ENCODE peak calls at places on chromosomes 6 and 20, in nine cellular contexts. D is spleen; C is SK-N-SH; T is WERI-Rb-1; J is breast epithelium; E is K562; F is CD8-positive, alpha-beta T cell; Y is heart right ventricle; I is MM.1S. P is an unnamed sample. For H3K36me3 and H3K27me3, the result is how much of the 10 kb centered on the place peaks cover.

GRCh38 chr6:42451595-42452170 is at the start of gene TRERF1:
- DNase-seq in I (peak), Y (peak), C (peak), T (peak), J (no peak), F (peak), E (peak), D (peak), P (peak)

GRCh38 chr20:5658897-5659296 is 91.3 kb upstream of the SHLD1 start:
- DNase-seq in E (peak), D (peak), T (no peak), F (no peak), J (peak), Y (peak), I (no peak), C (no peak), P (peak)

GRCh38 chr6:41036601-41037000 is 2.4 kb downstream of the UNC5CL start:
- DNase-seq in J (no peak), Y (no peak), T (no peak), F (no peak), E (no peak), D (no peak), I (no peak), C (no peak), P (no peak)

GRCh38 chr6:7140631-7141366 is 33.0 kb downstream of the RREB1 start:
- DNase-seq in T (peak), J (peak), D (peak), I (peak), Y (peak), F (peak), C (peak), E (peak), P (peak)

GRCh38 chr6:43846556-43846955 is 76.5 kb downstream of the VEGFA start:
- DNase-seq in I (no peak), E (no peak), J (no peak), C (no peak), T (no peak), D (no peak), F (no peak), Y (no peak), P (no peak)

GRCh38 chr6:15775741-15776140 is 112.9 kb upstream of the DTNBP1 start:
- DNase-seq in J (no peak), C (no peak), I (no peak), D (no peak), E (no peak), F (no peak), Y (no peak), T (no peak), P (no peak)

GRCh38 chr6:5562277-5562676 is 301.0 kb downstream of the FARS2 start:
- DNase-seq in C (no peak), Y (no peak), T (no peak), J (no peak), F (no peak), E (no peak), D (no peak), I (no peak), P (no peak)

GRCh38 chr20:64077876-64078551 is 1.3 kb downstream of the RGS19 start:
- DNase-seq in Y (no peak), I (peak), D (peak), F (no peak), E (no peak), T (no peak), C (no peak), J (no peak), P (peak)

GRCh38 chr20:3680701-3681351 is 984 bp downstream of the ADAM33 start:
- DNase-seq in C (no peak), D (no peak), T (no peak), Y (no peak), J (no peak), E (no peak), I (no peak), F (no peak), P (no peak)

GRCh38 chr6:131747821-131748353 is 37.1 kb upstream of the CTAGE9 start:
- DNase-seq in C (no peak), T (no peak), E (no peak), F (no peak), J (no peak), I (no peak), D (no peak), Y (no peak), P (no peak)

GRCh38 chr6:162750776-162751175 is 23.0 kb downstream of the PACRG start:
- DNase-seq in Y (no peak), E (no peak), D (no peak), J (no peak), C (no peak), I (no peak), T (no peak), F (no peak), P (no peak)

GRCh38 chr20:10673176-10673830 is 496 bp downstream of the JAG1 start:
- DNase-seq in I (peak), Y (no peak), T (peak), F (no peak), D (peak), C (peak), E (peak), J (no peak), P (peak)

GRCh38 chr6:170464080-170464479 is 89.0 kb downstream of the PSMB1 start:
- DNase-seq in E (no peak), F (no peak), C (no peak), I (no peak), T (no peak), D (peak), J (no peak), Y (no peak), P (no peak)

GRCh38 chr6:6682225-6682624 is 93.7 kb downstream of the LY86 start:
- DNase-seq in I (no peak), D (no peak), Y (no peak), J (no peak), F (no peak), T (no peak), C (no peak), E (no peak), P (no peak)

GRCh38 chr20:15942130-15942529 is 631.1 kb downstream of the KIF16B start:
- DNase-seq in T (no peak), F (no peak), D (no peak), Y (no peak), C (no peak), E (no peak), I (no peak), J (no peak), P (no peak)

GRCh38 chr6:31693535-31693934 is 9.6 kb downstream of the ABHD16A start:
- DNase-seq in I (no peak), F (no peak), J (no peak), C (no peak), E (no peak), T (no peak), Y (no peak), D (no peak), P (no peak)

GRCh38 chr6:12105271-12105670 is 93.2 kb downstream of the HIVEP1 start:
- DNase-seq in Y (no peak), I (no peak), D (no peak), F (no peak), E (no peak), T (no peak), C (no peak), J (no peak), P (no peak)

GRCh38 chr6:139099984-139100383 is 34.9 kb upstream of the HECA start:
- DNase-seq in F (no peak), I (no peak), J (no peak), Y (no peak), C (no peak), D (no peak), T (no peak), E (no peak), P (peak)

GRCh38 chr6:36351152-36351571 is 14.5 kb upstream of the BNIP5 start:
- DNase-seq in Y (no peak), T (no peak), D (no peak), E (peak), F (no peak), I (no peak), C (no peak), J (no peak), P (no peak)

GRCh38 chr6:138965291-138965874 is 22.7 kb downstream of the REPS1 start:
- DNase-seq in I (no peak), C (no peak), T (no peak), Y (no peak), D (no peak), J (no peak), E (no peak), F (no peak), P (no peak)

GRCh38 chr6:85675030-85675819 is 32.5 kb upstream of the SYNCRIP start:
- DNase-seq in D (no peak), Y (no peak), E (peak), F (no peak), J (no peak), C (no peak), T (peak), I (no peak), P (no peak)

GRCh38 chr20:32438331-32438858 is 80.3 kb downstream of the ASXL1 start:
- DNase-seq in I (no peak), E (no peak), F (no peak), J (peak), T (no peak), C (no peak), D (no peak), Y (no peak), P (no peak)

GRCh38 chr6:2839195-2839981 is 2.3 kb downstream of the SERPINB1 start:
- DNase-seq in D (no peak), J (no peak), C (no peak), T (no peak), F (no peak), E (no peak), Y (no peak), I (no peak), P (no peak)

GRCh38 chr6:150747155-150747554 is 118.3 kb upstream of the MTHFD1L start:
- DNase-seq in T (no peak), J (no peak), Y (no peak), E (no peak), D (no peak), F (no peak), C (no peak), I (no peak), P (no peak)

GRCh38 chr6:118382126-118382525 is 166.0 kb upstream of the PLN start:
- DNase-seq in C (no peak), J (no peak), D (no peak), F (no peak), T (no peak), Y (no peak), E (no peak), I (no peak), P (no peak)

GRCh38 chr20:15342987-15343639 is 1005.7 kb upstream of the FLRT3 start:
- DNase-seq in D (no peak), Y (no peak), J (no peak), I (no peak), F (no peak), T (no peak), C (no peak), E (no peak), P (no peak)

GRCh38 chr6:83592770-83593394 is 80.5 kb downstream of the PRSS35 start:
- DNase-seq in T (peak), F (no peak), D (no peak), Y (no peak), I (peak), C (peak), E (peak), J (no peak), P (no peak)

GRCh38 chr20:41095110-41095969 is 42.0 kb upstream of the PLCG1 start:
- DNase-seq in Y (peak), T (peak), E (peak), F (peak), D (peak), J (no peak), C (peak), I (peak), P (no peak)
- H3K36me3 ChIP-seq in Y (half or more), T (half or more), E (half or more), F (under half), D (half or more), J (under half), C (half or more), I (under half), P (under half)

GRCh38 chr6:28213213-28213523 is 11.9 kb upstream of the ZSCAN9 start:
- DNase-seq in Y (no peak), E (no peak), J (no peak), C (no peak), D (no peak), T (no peak), F (no peak), I (no peak), P (no peak)

GRCh38 chr6:28211840-28212509 is 13.1 kb upstream of the ZSCAN9 start:
- DNase-seq in C (no peak), E (peak), F (no peak), J (no peak), D (no peak), T (no peak), I (no peak), Y (no peak), P (peak)

GRCh38 chr6:28209753-28210535 is 15.1 kb upstream of the ZSCAN9 start:
- DNase-seq in C (no peak), T (peak), F (no peak), Y (no peak), D (no peak), I (no peak), J (no peak), E (no peak), P (no peak)

GRCh38 chr6:28215425-28215824 is 9.7 kb upstream of the ZSCAN9 start:
- DNase-seq in F (no peak), I (no peak), C (no peak), Y (no peak), J (no peak), E (peak), D (no peak), T (no peak), P (no peak)

DNA sequence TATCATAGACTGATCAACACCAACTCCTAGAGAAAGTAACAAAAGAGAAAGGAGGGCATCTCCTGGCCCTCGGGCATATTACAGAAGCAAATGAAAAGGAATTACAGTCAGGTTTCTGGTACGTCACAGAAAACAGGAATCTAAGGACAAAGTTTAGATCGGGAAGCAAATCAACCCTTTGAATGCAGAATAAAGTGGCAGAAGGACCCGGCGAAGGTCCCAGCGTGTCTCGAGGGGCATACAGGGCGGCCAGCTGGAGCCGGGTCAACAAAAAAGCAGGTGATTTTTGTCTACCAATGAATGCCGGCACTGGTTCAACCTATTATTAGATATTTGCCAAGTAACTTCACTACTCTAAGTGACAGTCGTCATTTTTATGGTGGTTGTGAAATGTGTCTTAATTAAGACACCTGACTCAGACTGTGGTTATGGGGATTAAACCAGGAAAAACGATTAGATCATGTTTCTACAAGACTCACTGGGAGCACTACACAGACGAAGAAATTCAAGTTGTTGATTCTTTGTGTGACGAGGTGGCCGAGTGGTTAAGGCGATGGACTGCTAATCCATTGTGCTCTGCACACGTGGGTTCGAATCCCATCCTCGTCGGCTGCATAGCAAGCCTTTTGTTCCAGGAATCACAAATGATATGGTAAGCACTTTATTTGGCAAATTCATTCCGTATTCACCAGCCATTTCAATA is 12.4 kb upstream of the ZSCAN9 start:
- DNase-seq in D (no peak), F (no peak), Y (no peak), I (peak), J (peak), C (peak), T (no peak), E (peak), P (peak)
- H3K27me3 ChIP-seq in D (half or more), F (half or more), Y (half or more), I (under half), J (half or more), C (under half), T (under half), E (under half), P (under half)

DNA sequence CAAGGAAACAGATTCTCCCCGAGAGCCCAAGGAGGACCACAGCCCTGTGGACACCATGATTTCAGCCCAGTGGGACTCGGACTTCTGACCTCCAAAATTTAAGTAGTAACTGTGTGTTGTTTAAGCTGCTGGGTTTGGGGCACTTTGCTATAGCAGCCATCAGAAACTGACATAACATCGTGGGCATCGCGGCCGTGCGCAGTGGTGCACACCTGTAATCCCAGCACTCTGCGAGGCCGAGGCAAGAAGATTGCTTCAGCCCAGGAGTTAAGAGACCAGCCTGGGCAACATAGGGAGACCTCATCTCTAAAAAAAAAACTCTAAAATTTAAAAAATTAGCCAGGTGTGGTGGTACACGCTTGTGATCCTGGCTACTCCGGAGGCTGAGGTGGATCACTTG is 175.8 kb downstream of the PREX1 start:
- DNase-seq in T (no peak), D (no peak), I (no peak), F (no peak), Y (no peak), C (no peak), J (no peak), E (no peak), P (no peak)
- H3K36me3 ChIP-seq in T (half or more), D (half or more), I (under half), F (half or more), Y (half or more), C (under half), J (under half), E (under half), P (half or more)

GRCh38 chr6:79869184-79869583 is 78.2 kb downstream of the ELOVL4 start:
- DNase-seq in I (no peak), T (no peak), J (no peak), E (no peak), C (no peak), D (no peak), F (no peak), Y (no peak), P (no peak)

GRCh38 chr6:79864001-79864400 is 83.4 kb downstream of the ELOVL4 start:
- DNase-seq in F (no peak), C (no peak), D (no peak), J (no peak), T (no peak), E (no peak), I (no peak), Y (no peak), P (no peak)

GRCh38 chr6:79861023-79861422 is 86.3 kb downstream of the ELOVL4 start:
- DNase-seq in F (no peak), I (no peak), Y (no peak), E (peak), T (peak), J (no peak), D (no peak), C (no peak), P (no peak)

GRCh38 chr6:79868098-79868722 is 79.1 kb downstream of the ELOVL4 start:
- DNase-seq in D (no peak), I (peak), F (no peak), T (peak), J (no peak), C (peak), Y (peak), E (peak), P (no peak)

DNA sequence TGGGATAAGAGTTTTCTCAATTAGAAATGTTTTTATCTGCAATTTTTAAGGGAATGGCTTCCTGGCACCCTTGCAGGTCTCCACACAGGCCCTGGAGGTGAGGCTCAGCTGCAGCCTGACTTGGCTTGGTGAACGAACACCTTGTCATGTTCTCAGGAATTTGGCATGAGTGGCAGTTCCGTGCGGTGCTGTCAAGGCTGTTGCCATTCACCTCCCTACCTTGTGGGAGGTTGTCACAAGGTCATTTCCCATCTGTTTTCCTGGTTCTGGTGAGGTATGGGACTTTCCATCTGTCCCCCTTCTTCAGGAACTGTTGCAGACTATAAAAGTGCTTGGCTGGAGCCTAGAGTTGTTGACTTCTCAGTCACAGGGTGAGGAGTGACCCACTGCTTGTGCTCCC is 82.9 kb downstream of the ELOVL4 start:
- DNase-seq in I (no peak), E (no peak), C (no peak), D (no peak), J (no peak), Y (no peak), T (no peak), F (no peak), P (no peak)
- H3K27me3 ChIP-seq in I (under half), E (under half), C (under half), D (under half), J (under half), Y (under half), T (under half), F (under half), P (under half)

GRCh38 chr6:35086636-35087360 is 54.3 kb downstream of the TCP11 start:
- DNase-seq in D (peak), T (no peak), J (no peak), I (no peak), F (no peak), C (no peak), Y (no peak), E (no peak), P (no peak)

GRCh38 chr6:35084511-35085203 is 56.5 kb downstream of the TCP11 start:
- DNase-seq in D (peak), J (no peak), F (no peak), T (no peak), Y (no peak), C (peak), I (no peak), E (no peak), P (no peak)

GRCh38 chr6:35086282-35086632 is 54.9 kb downstream of the TCP11 start:
- DNase-seq in E (no peak), Y (no peak), F (no peak), I (no peak), J (no peak), D (no peak), C (peak), T (peak), P (no peak)

GRCh38 chr6:35084041-35084491 is 57.1 kb downstream of the TCP11 start:
- DNase-seq in J (peak), F (no peak), T (no peak), I (no peak), Y (no peak), D (peak), C (peak), E (no peak), P (no peak)

GRCh38 chr6:35085359-35086281 is 55.5 kb downstream of the TCP11 start:
- DNase-seq in E (no peak), J (no peak), D (peak), C (peak), F (no peak), I (no peak), Y (no peak), T (no peak), P (no peak)
- H3K36me3 ChIP-seq in E (under half), J (under half), D (half or more), C (under half), F (under half), I (under half), Y (half or more), T (half or more), P (under half)

GRCh38 chr6:1079525-1079924 is 232.4 kb upstream of the FOXQ1 start:
- DNase-seq in D (no peak), T (no peak), I (no peak), F (no peak), C (no peak), Y (no peak), J (no peak), E (no peak), P (no peak)
- H3K27me3 ChIP-seq in D (under half), T (under half), I (under half), F (under half), C (half or more), Y (under half), J (under half), E (under half), P (under half)

DNA sequence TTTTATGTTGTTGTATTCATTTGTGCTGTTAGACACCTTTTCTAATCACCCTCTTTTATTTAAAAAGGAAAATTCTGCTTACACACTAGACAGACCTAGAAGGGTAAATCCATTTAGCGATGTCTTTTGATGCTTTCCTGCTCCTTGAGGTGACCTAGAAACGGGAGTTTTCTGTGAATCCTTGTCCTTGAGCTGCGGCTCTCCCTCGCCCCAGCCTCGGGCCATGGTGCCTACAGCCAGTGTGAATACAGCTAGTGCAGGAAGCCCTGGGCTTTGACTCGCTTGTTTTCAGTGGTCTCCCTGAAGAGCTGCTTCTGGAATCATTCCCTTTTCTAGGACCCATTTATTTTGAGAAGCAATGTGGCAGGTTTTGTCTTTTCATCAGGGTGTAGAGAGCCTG is 17.6 kb upstream of the ADRM1 start:
- DNase-seq in I (no peak), C (no peak), E (no peak), J (no peak), F (no peak), T (no peak), Y (no peak), D (no peak), P (no peak)
- H3K36me3 ChIP-seq in I (under half), C (under half), E (under half), J (under half), F (under half), T (under half), Y (half or more), D (half or more), P (under half)

P was measured in GM06990.